ENCODE peak calls at places on chromosome 1, in eight cellular contexts. X is pancreas, I is A549, H is psoas muscle, B is tibial artery, O is spleen, Q is upper lobe of right lung, G is MM.1S. C is an unnamed sample.

GRCh38 chr1:160081261-160081936 is at the start of gene KCNJ9:
- DNase-seq in X (no peak), I (no peak), H (no peak), B (no peak), O (peak; percentile 46), Q (peak; percentile 52), G (no peak), C (no peak)

GRCh38 chr1:30234091-30234490 is 489.3 kb downstream of the MATN1 start:
- DNase-seq in X (no peak), I (no peak), H (no peak), B (no peak), O (no peak), Q (no peak), G (no peak), C (no peak)

GRCh38 chr1:157145081-157145480 is 6.9 kb upstream of the ETV3 start:
- DNase-seq in X (no peak), I (no peak), H (no peak), B (no peak), O (no peak), Q (no peak), G (no peak), C (no peak)

GRCh38 chr1:111742938-111743549 is 3.8 kb upstream of the INKA2 start:
- DNase-seq in X (no peak), I (no peak), H (no peak), B (no peak), O (no peak), Q (no peak), G (no peak), C (no peak)

GRCh38 chr1:202045699-202046098 is 35.3 kb downstream of the ELF3 start:
- DNase-seq in X (no peak), I (no peak), H (no peak), B (no peak), O (no peak), Q (no peak), G (no peak), C (no peak)

GRCh38 chr1:1349256-1350012 is at the start of gene DVL1:
- DNase-seq in X (peak; percentile 92), I (no peak), H (peak; percentile 88), B (peak; percentile 44), O (peak; percentile 95), Q (peak; percentile 86), G (peak; percentile 67), C (peak; percentile 79)

GRCh38 chr1:205811660-205812059 is 1.3 kb downstream of the SLC41A1 start:
- DNase-seq in X (no peak), I (no peak), H (peak; percentile 77), B (no peak), O (no peak), Q (no peak), G (no peak), C (peak; percentile 65)

GRCh38 chr1:11873954-11874562 is 15.3 kb upstream of the NPPB start:
- DNase-seq in X (no peak), I (no peak), H (peak; percentile 96), B (peak; percentile 30), O (no peak), Q (no peak), G (no peak), C (peak; percentile 90)

DNA sequence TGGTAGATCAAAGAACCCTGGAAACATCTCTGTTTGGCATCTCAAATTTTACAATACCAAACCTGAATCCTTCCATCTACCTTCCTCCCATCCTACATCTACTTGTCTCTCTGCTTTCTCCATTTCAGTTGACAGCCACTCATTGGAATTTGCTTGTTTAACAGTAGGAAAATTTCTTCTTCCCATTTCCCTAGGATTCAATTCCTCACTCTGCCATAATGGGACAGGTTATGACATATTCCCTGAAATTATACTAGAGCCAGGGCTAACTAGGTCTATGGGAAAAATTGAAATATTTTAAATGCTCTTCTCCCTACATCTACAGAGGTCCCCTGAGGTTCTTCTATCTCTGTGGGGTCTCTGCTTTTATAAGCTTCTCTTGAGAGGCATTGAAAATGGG is 257.7 kb downstream of the KCNH1 start:
- DNase-seq in X (no peak), I (no peak), H (no peak), B (no peak), O (no peak), Q (no peak), G (no peak), C (no peak)
- H3K4me1 ChIP-seq in X (no peaks in the 10 kb centered on the region), I (peaks cover 5% of the 10 kb centered on the region), H (no peaks in the 10 kb centered on the region), B (no peaks in the 10 kb centered on the region), O (no peaks in the 10 kb centered on the region), Q (no peaks in the 10 kb centered on the region), G (no peaks in the 10 kb centered on the region), C (no peaks in the 10 kb centered on the region)

GRCh38 chr1:114468047-114468446 is 43.0 kb downstream of the TRIM33 start:
- DNase-seq in X (no peak), I (no peak), H (no peak), B (no peak), O (no peak), Q (no peak), G (no peak), C (no peak)
- H3K4me3 ChIP-seq in X (no peak overlapping the region), I (no peak overlapping the region), H (no peak overlapping the region), B (no peak overlapping the region), O (no peak overlapping the region), Q (no peak overlapping the region), G (no peak overlapping the region), C (no peak overlapping the region)

GRCh38 chr1:165855010-165855838 is 27.8 kb downstream of the UCK2 start:
- DNase-seq in X (no peak), I (no peak), H (no peak), B (no peak), O (no peak), Q (no peak), G (no peak), C (no peak)

GRCh38 chr1:165856606-165857005 is 29.2 kb downstream of the UCK2 start:
- DNase-seq in X (no peak), I (no peak), H (no peak), B (no peak), O (no peak), Q (no peak), G (no peak), C (no peak)

GRCh38 chr1:165852896-165853295 is 25.5 kb downstream of the UCK2 start:
- DNase-seq in X (no peak), I (no peak), H (no peak), B (no peak), O (no peak), Q (no peak), G (no peak), C (no peak)

GRCh38 chr1:165853528-165854075 is 26.2 kb downstream of the UCK2 start:
- DNase-seq in X (no peak), I (no peak), H (no peak), B (no peak), O (no peak), Q (no peak), G (no peak), C (no peak)

DNA sequence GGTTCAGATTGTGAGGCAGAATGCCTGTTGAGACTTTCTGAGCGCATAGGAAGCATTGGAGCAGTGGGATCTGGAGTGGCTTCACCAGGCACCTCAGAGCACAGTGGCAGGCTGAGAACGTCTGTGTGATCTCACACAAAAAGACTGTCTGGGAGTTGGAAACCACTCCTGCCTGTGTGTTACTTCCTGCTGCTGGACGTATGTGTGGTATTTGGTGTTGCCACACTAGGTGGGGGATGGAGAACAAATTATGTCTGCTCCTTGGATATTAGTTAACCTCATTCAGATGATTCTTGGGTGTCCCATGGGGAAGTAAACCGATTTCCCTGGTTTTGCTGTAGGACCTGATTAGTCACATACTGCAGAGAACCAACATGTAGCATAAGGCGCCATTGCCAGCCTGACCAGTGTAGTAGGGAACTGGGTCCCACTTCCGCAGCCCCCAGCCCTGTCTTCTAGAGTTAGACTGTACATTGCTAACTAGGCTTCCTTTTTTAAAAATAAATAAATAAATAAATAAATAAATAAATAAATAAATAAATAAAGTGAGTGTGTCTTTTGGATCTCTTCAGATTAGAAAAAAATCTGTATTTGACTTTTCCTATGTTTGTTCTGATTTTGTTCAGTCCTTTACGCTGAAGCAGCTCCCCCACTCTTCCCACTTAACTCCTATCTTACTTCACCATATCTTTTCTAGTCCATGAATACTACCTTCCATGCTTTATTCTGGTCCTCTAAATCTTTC is 26.9 kb downstream of the UCK2 start:
- DNase-seq in X (no peak), I (peak; percentile 56), H (no peak), B (no peak), O (no peak), Q (no peak), G (no peak), C (peak; percentile 38)
- H3K4me1 ChIP-seq in X (peaks cover 30% of the 10 kb centered on the region), I (peaks cover 84% of the 10 kb centered on the region), H (peaks cover 72% of the 10 kb centered on the region), B (peaks cover 30% of the 10 kb centered on the region), O (peaks cover 72% of the 10 kb centered on the region), Q (peaks cover 7% of the 10 kb centered on the region), G (peaks cover 24% of the 10 kb centered on the region), C (peaks cover 48% of the 10 kb centered on the region)

DNA sequence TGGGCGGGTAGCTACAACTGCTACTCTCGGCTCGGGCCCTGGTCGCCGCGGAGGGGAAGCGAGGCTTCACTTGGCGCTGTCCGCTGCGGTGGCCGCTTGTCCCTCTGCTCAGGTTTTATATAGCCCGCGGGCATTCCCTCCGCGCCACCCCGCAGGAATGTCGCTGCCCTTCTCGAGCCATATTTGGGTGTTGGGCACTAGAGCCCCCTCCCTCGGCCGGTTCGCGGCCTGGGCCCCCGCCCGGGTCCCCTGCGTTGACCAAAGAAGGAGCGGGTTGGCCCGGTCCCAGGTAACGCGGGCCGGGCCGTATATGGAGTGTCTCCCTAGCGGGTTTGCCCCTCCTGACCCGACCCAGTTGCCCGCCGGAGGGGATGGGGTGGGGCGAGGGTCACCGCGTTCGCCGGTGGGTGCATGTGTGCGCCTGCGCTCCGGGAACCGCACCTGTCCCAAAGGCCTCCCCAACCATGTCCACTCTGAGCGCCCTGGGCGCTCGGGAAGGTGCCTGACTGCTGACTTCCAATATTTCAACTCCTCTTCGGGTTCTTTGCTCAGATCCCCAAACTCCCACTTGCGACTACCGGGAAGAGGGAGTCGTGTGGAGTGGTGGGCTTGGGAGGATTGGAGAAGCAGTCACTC is at the start of gene ACTA1:
- DNase-seq in X (no peak), I (no peak), H (peak; percentile 89), B (no peak), O (no peak), Q (no peak), G (no peak), C (peak; percentile 17)
- H3K4me3 ChIP-seq in X (no peak within 1 kb of the TSS), I (no peak within 1 kb of the TSS), H (peak within 1 kb of the TSS; percentile 70), B (peak within 1 kb of the TSS; percentile 26), O (peak within 1 kb of the TSS; percentile 56), Q (no peak within 1 kb of the TSS), G (no peak within 1 kb of the TSS), C (peak within 1 kb of the TSS; percentile 44)

GRCh38 chr1:27559466-27560030 is 44.4 kb downstream of the AHDC1 start:
- DNase-seq in X (no peak), I (no peak), H (no peak), B (no peak), O (no peak), Q (no peak), G (no peak), C (no peak)

GRCh38 chr1:27561126-27561899 is 42.6 kb downstream of the AHDC1 start:
- DNase-seq in X (no peak), I (no peak), H (no peak), B (no peak), O (no peak), Q (no peak), G (no peak), C (no peak)

GRCh38 chr1:27562021-27562420 is 41.9 kb downstream of the AHDC1 start:
- DNase-seq in X (no peak), I (no peak), H (no peak), B (no peak), O (no peak), Q (no peak), G (no peak), C (no peak)

GRCh38 chr1:27562483-27563406 is 41.2 kb downstream of the AHDC1 start:
- DNase-seq in X (no peak), I (no peak), H (no peak), B (no peak), O (no peak), Q (no peak), G (no peak), C (no peak)

GRCh38 chr1:27560271-27561125 is 43.4 kb downstream of the AHDC1 start:
- DNase-seq in X (no peak), I (no peak), H (no peak), B (no peak), O (no peak), Q (no peak), G (no peak), C (no peak)
- H3K4me1 ChIP-seq in X (peaks cover 24% of the 10 kb centered on the region), I (peaks cover 79% of the 10 kb centered on the region), H (peaks cover 82% of the 10 kb centered on the region), B (peaks cover 88% of the 10 kb centered on the region), O (peaks cover 97% of the 10 kb centered on the region), Q (peaks cover 67% of the 10 kb centered on the region), G (peaks cover 16% of the 10 kb centered on the region), C (peaks cover 85% of the 10 kb centered on the region)